ENCODE peak calls at places on chromosome 11, in four cellular contexts. Q, S, V and M are unnamed samples.

GRCh38 chr11:62830904-62831519 is 839 bp downstream of the STX5 start:
- DNase-seq in Q (no peak), S (no peak), V (no peak), M (no peak)

GRCh38 chr11:47185305-47186075 is 744 bp downstream of the PACSIN3 start:
- DNase-seq in Q (no peak), S (no peak), V (no peak), M (no peak)

GRCh38 chr11:59901306-59901705 is 22.7 kb downstream of the OOSP3 start:
- DNase-seq in V (no peak), S (no peak), Q (no peak), M (no peak)

GRCh38 chr11:11569936-11570491 is 51.8 kb downstream of the GALNT18 start:
- DNase-seq in V (no peak), Q (no peak), S (no peak), M (no peak)

GRCh38 chr11:94563848-94564442 is 3.2 kb upstream of the PIWIL4 start:
- DNase-seq in S (no peak), Q (no peak), V (no peak), M (no peak)

GRCh38 chr11:43282607-43283440 is 29.0 kb upstream of the API5 start:
- DNase-seq in V (peak), Q (peak), S (peak), M (no peak)

GRCh38 chr11:80414766-80415165 is 973.9 kb upstream of the TENM4 start:
- DNase-seq in S (no peak), V (no peak), Q (no peak), M (no peak)

GRCh38 chr11:126751242-126751641 is 249.3 kb downstream of the KIRREL3 start:
- DNase-seq in Q (no peak), S (no peak), V (no peak), M (no peak)

GRCh38 chr11:3154001-3154599 is 11.0 kb downstream of the OSBPL5 start:
- DNase-seq in V (no peak), Q (no peak), S (no peak), M (no peak)

GRCh38 chr11:113874920-113875413 is 405 bp downstream of the USP28 start:
- DNase-seq in Q (no peak), V (peak), S (no peak), M (peak)

GRCh38 chr11:44623716-44624491 is 58.4 kb downstream of the CD82 start:
- DNase-seq in V (no peak), S (no peak), Q (no peak), M (no peak)

GRCh38 chr11:124302291-124302690 is 11.5 kb downstream of the OR8D1 start:
- DNase-seq in V (no peak), Q (no peak), S (no peak), M (no peak)

GRCh38 chr11:65429724-65430405 is 7.3 kb downstream of the NEAT1 start:
- DNase-seq in Q (peak), V (peak), S (no peak), M (peak)

GRCh38 chr11:67492069-67492727 is 9.4 kb downstream of the AIP start:
- DNase-seq in V (no peak), S (no peak), Q (no peak), M (no peak)

GRCh38 chr11:109911488-109911887 is 181.7 kb upstream of the ZC3H12C start:
- DNase-seq in Q (peak), V (no peak), S (no peak), M (no peak)

GRCh38 chr11:113001709-113002108 is 40.5 kb downstream of the NCAM1 start:
- DNase-seq in V (no peak), Q (no peak), S (no peak), M (no peak)

GRCh38 chr11:62409831-62410230 is 9.0 kb upstream of the SCGB1A1 start:
- DNase-seq in S (no peak), V (no peak), Q (no peak), M (no peak)